ENCODE peak calls at places on chromosomes 6 and 20, in six cellular contexts. B is ascending aorta, C is progenitor cell of endocrine pancreas, F is heart right ventricle, L is heart left ventricle, S is Calu3. Z is an unnamed sample.

GRCh38 chr6:169792306-169793015 is 41.0 kb downstream of the ERMARD start:
- DNase-seq in B (no peak), C (peak; percentile 5), F (no peak), L (no peak), S (no peak), Z (no peak)

GRCh38 chr6:107064579-107065065 is 36.6 kb downstream of the MTRES1 start:
- DNase-seq in B (no peak), C (no peak), F (peak; percentile 63), L (peak; percentile 46), S (peak; percentile 61), Z (no peak)

GRCh38 chr6:164347455-164347854 is 932.9 kb downstream of the QKI start:
- DNase-seq in B (no peak), C (no peak), F (no peak), L (no peak), S (no peak), Z (no peak)

GRCh38 chr6:169162968-169163903 is 90.4 kb downstream of the THBS2 start:
- DNase-seq in B (peak; percentile 65), C (no peak), F (peak; percentile 48), L (no peak), S (peak; percentile 44), Z (no peak)

GRCh38 chr6:10617008-10617696 is 77.3 kb downstream of the C6orf52 start:
- DNase-seq in B (no peak), C (no peak), F (no peak), L (no peak), S (no peak), Z (no peak)

GRCh38 chr6:21099338-21100314 is 493.9 kb upstream of the SOX4 start:
- DNase-seq in B (no peak), C (no peak), F (no peak), L (no peak), S (no peak), Z (no peak)

GRCh38 chr6:107116328-107116892 is 1.1 kb upstream of the BEND3 start:
- DNase-seq in B (no peak), C (no peak), F (no peak), L (no peak), S (peak; percentile 24), Z (no peak)

GRCh38 chr20:12729326-12729725 is 279.4 kb upstream of the SPTLC3 start:
- DNase-seq in B (no peak), C (no peak), F (no peak), L (no peak), S (no peak), Z (no peak)

GRCh38 chr6:49541936-49542335 is 8.5 kb upstream of the C6orf141 start:
- DNase-seq in B (no peak), C (no peak), F (no peak), L (no peak), S (no peak), Z (no peak)

GRCh38 chr6:111805511-111806181 is 67.6 kb downstream of the FYN start:
- DNase-seq in B (no peak), C (no peak), F (no peak), L (no peak), S (no peak), Z (no peak)

GRCh38 chr6:21666200-21666671 is 72.7 kb downstream of the SOX4 start:
- DNase-seq in B (no peak), C (peak; percentile 15), F (peak; percentile 18), L (peak; percentile 29), S (no peak), Z (no peak)

GRCh38 chr6:32790306-32790705 is 26.5 kb downstream of the HLA-DOB start:
- DNase-seq in B (no peak), C (no peak), F (no peak), L (no peak), S (no peak), Z (no peak)

DNA sequence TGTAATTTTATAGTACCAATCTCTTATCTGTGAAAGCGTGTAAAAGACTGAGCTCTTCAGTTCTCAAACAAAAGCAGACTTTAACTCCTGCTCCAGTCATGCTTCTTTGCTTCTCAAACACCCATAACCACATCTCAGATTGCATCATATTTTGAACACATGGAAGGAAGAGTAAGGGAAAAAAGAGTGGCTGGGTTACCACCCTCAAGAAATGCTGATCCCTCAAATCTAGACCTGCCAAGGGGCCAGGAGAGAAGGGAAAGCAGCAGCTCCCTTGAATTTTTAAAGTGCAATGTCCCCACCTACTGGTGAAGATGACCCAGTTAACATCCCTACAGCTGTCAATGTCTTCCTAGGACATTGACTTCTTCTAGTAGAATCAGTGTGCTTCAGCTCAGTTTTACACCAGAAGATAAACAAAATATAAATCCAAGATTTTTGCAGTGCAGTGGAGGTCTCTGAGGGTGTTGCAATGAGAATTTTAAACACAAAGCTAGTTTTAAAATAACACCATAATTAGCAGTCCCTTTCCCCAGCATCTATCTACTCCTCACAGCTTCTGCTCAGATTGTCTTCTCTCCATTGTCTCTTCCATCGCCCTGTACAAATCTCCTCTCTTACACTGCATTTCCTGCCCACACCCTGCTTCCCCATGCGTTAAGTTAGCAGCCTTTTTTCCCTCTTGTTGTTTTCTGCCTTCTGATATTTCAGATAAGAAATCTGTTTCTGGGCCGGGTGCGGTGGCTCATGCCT is 22.6 kb upstream of the HLA-DQB2 start:
- DNase-seq in B (no peak), C (no peak), F (peak; percentile 57), L (peak; percentile 38), S (peak; percentile 76), Z (peak; percentile 55)
- TF ChIP-seq CTCF in B (peak; percentile 13), C (peak; percentile 65), F (peak; percentile 68), L (peak; percentile 61), S (peak; percentile 84), Z (peak; percentile 85)

GRCh38 chr6:80132942-80133517 is 26.6 kb downstream of the BCKDHB start:
- DNase-seq in B (no peak), C (no peak), F (peak; percentile 62), L (peak; percentile 64), S (peak; percentile 40), Z (no peak)
- TF ChIP-seq CTCF in B (no peak), C (peak; percentile 43), F (peak; percentile 55), L (peak; percentile 62), S (no peak), Z (peak; percentile 41)

GRCh38 chr6:105469951-105470350 is 67.1 kb upstream of the PREP start:
- DNase-seq in B (no peak), C (no peak), F (no peak), L (no peak), S (no peak), Z (no peak)

GRCh38 chr6:105474234-105474633 is 71.4 kb upstream of the PREP start:
- DNase-seq in B (no peak), C (no peak), F (no peak), L (no peak), S (no peak), Z (no peak)

GRCh38 chr6:105468850-105469249 is 66.0 kb upstream of the PREP start:
- DNase-seq in B (no peak), C (no peak), F (no peak), L (no peak), S (no peak), Z (no peak)
- TF ChIP-seq CTCF in B (no peak), C (no peak), F (no peak), L (no peak), S (no peak), Z (no peak)

GRCh38 chr20:46690219-46691111 is 1.2 kb upstream of the TP53RK start:
- DNase-seq in B (no peak), C (no peak), F (no peak), L (no peak), S (no peak), Z (no peak)
- TF ChIP-seq CTCF in B (no peak), C (no peak), F (no peak), L (no peak), S (no peak), Z (no peak)